ENCODE peak calls at places on chromosomes 2 and 18, in five cellular contexts. J is HS-5; M is occipital lobe; E is stimulated activated CD4-positive, alpha-beta T cell treated with anti-CD3 and anti-CD28 coated beads, Interleukin-15, amount 100 ng/mL, for 1 hour; X is cerebellum. V is an unnamed sample.

GRCh38 chr2:104982111-104982510 is 55.8 kb upstream of the MRPS9 start:
- DNase-seq in J (no peak), M (no peak), E (no peak), X (no peak), V (no peak)

GRCh38 chr2:170481201-170481600 is 233.9 kb upstream of the SP5 start:
- DNase-seq in J (no peak), M (no peak), E (no peak), X (no peak), V (no peak)

GRCh38 chr2:102166189-102166845 is 20.5 kb upstream of the IL1RL2 start:
- DNase-seq in J (peak), M (no peak), E (no peak), X (no peak), V (no peak)

GRCh38 chr2:233342301-233342700 is 12.0 kb upstream of the DGKD start:
- DNase-seq in J (no peak), M (no peak), E (no peak), X (no peak), V (no peak)

GRCh38 chr2:579351-579886 is 97.8 kb downstream of the TMEM18 start:
- DNase-seq in J (no peak), M (no peak), E (no peak), X (peak), V (no peak)

GRCh38 chr2:100427627-100428258 is 10.3 kb upstream of the CHST10 start:
- DNase-seq in J (no peak), M (peak), E (peak), X (peak), V (no peak)

GRCh38 chr18:47749195-47749973 is 181.1 kb downstream of the SMAD2 start:
- DNase-seq in J (no peak), M (peak), E (peak), X (peak), V (no peak)

GRCh38 chr2:118683460-118683859 is 164.0 kb downstream of the EN1 start:
- DNase-seq in J (no peak), M (no peak), E (no peak), X (no peak), V (no peak)

GRCh38 chr2:25056391-25056821 is 14.5 kb downstream of the EFR3B start:
- DNase-seq in J (no peak), M (no peak), E (no peak), X (no peak), V (no peak)

GRCh38 chr2:177568893-177569292 is 176.3 kb downstream of the AGPS start:
- DNase-seq in J (no peak), M (no peak), E (no peak), X (no peak), V (no peak)

GRCh38 chr2:174430066-174430465 is 34.5 kb downstream of the SCRN3 start:
- DNase-seq in J (no peak), M (no peak), E (no peak), X (no peak), V (no peak)

GRCh38 chr2:196275646-196276352 is 104.4 kb upstream of the STK17B start:
- DNase-seq in J (peak), M (no peak), E (no peak), X (no peak), V (no peak)

GRCh38 chr2:105502625-105503334 is 103.9 kb upstream of the FHL2 start:
- DNase-seq in J (no peak), M (no peak), E (no peak), X (no peak), V (no peak)

GRCh38 chr18:58135806-58136331 is 91.8 kb downstream of the NEDD4L start:
- DNase-seq in J (no peak), M (no peak), E (no peak), X (peak), V (no peak)

GRCh38 chr2:123485056-123485455 is 540.0 kb upstream of the CNTNAP5 start:
- DNase-seq in J (no peak), M (no peak), E (no peak), X (no peak), V (no peak)

GRCh38 chr2:573805-574392 is 103.3 kb downstream of the TMEM18 start:
- DNase-seq in J (no peak), M (no peak), E (no peak), X (no peak), V (no peak)

GRCh38 chr2:24886114-24886501 is 33.9 kb downstream of the ADCY3 start:
- DNase-seq in J (no peak), M (no peak), E (no peak), X (no peak), V (no peak)

GRCh38 chr2:160220545-160221009 is 20.5 kb upstream of the ITGB6 start:
- DNase-seq in J (no peak), M (no peak), E (no peak), X (no peak), V (peak)